ENCODE peak calls at places on chromosomes 11 and 22, in four cellular contexts. G is amniotic epithelial cell, R is HAP-1, A is ecto neural progenitor cell. C is an unnamed sample.

GRCh38 chr11:134763030-134763388 is 351.0 kb upstream of the B3GAT1 start:
- DNase-seq in G (no peak), R (no peak), A (no peak), C (no peak)

GRCh38 chr11:73869234-73869949 is 7.3 kb downstream of the COA4 start:
- DNase-seq in G (peak; percentile 66), R (no peak), A (no peak), C (peak; percentile 18)

GRCh38 chr11:75328426-75329277 is 22.8 kb downstream of the ARRB1 start:
- DNase-seq in G (peak; percentile 68), R (peak; percentile 55), A (peak; percentile 78), C (peak; percentile 64)

GRCh38 chr11:16098827-16099226 is 257.5 kb downstream of the SOX6 start:
- DNase-seq in G (peak; percentile 5), R (no peak), A (no peak), C (no peak)

GRCh38 chr22:47596176-47596690 is 833.8 kb downstream of the TBC1D22A start:
- DNase-seq in G (no peak), R (no peak), A (no peak), C (no peak)

GRCh38 chr11:28526406-28526751 is 418.2 kb downstream of the METTL15 start:
- DNase-seq in G (peak; percentile 59), R (no peak), A (no peak), C (peak; percentile 37)

GRCh38 chr11:74169736-74170458 is 905 bp downstream of the C2CD3 start:
- DNase-seq in G (no peak), R (no peak), A (no peak), C (no peak)

GRCh38 chr11:70910835-70911234 is 341.5 kb downstream of the SHANK2 start:
- DNase-seq in G (no peak), R (no peak), A (no peak), C (no peak)

GRCh38 chr11:116193321-116194114 is 579.3 kb downstream of the BUD13 start:
- DNase-seq in G (peak; percentile 6), R (peak; percentile 81), A (peak; percentile 81), C (no peak)

GRCh38 chr11:116686891-116687290 is 85.9 kb downstream of the BUD13 start:
- DNase-seq in G (no peak), R (no peak), A (no peak), C (no peak)

GRCh38 chr11:64100782-64101358 is 65.0 kb downstream of the MACROD1 start:
- DNase-seq in G (no peak), R (no peak), A (no peak), C (no peak)

GRCh38 chr11:19200410-19201201 is 1.2 kb downstream of the CSRP3 start:
- DNase-seq in G (peak; percentile 47), R (no peak), A (no peak), C (peak; percentile 96)

GRCh38 chr11:66020618-66021357 is 5.5 kb downstream of the CATSPER1 start:
- DNase-seq in G (peak; percentile 45), R (no peak), A (no peak), C (peak; percentile 57)

GRCh38 chr11:47609675-47610074 is 15.5 kb upstream of the C1QTNF4 start:
- DNase-seq in G (no peak), R (no peak), A (no peak), C (no peak)

GRCh38 chr22:30923168-30923900 is 45.2 kb downstream of the MORC2 start:
- DNase-seq in G (no peak), R (no peak), A (peak; percentile 12), C (no peak)

GRCh38 chr11:93116641-93117577 is 80.9 kb downstream of the SLC36A4 start:
- DNase-seq in G (peak; percentile 10), R (peak; percentile 79), A (no peak), C (no peak)

GRCh38 chr11:20369816-20370215 is 6.3 kb downstream of the HTATIP2 start:
- DNase-seq in G (no peak), R (peak; percentile 78), A (no peak), C (no peak)

C was measured in NCI-H226.